ENCODE peak calls at places on chromosomes 13 and 19, in four cellular contexts. S, X, P and U are unnamed samples.

GRCh38 chr19:51808333-51808986 is 13.5 kb downstream of the FPR3 start:
- DNase-seq in S (no peak), X (peak), P (peak), U (no peak)

GRCh38 chr13:77028202-77028601 is 1.2 kb upstream of the FBXL3 start:
- DNase-seq in S (no peak), X (peak), P (no peak), U (no peak)

GRCh38 chr13:55653497-55653896 is 1487.2 kb upstream of the PRR20A start:
- DNase-seq in S (no peak), X (no peak), P (no peak), U (no peak)

GRCh38 chr13:26449063-26449848 is 108.2 kb upstream of the WASF3 start:
- DNase-seq in S (no peak), X (no peak), P (no peak), U (no peak)

GRCh38 chr13:44045179-44045562 is 165.5 kb downstream of the LACC1 start:
- DNase-seq in S (no peak), X (no peak), P (no peak), U (no peak)

GRCh38 chr13:112743451-112744305 is 53.8 kb downstream of the ATP11A start:
- DNase-seq in S (no peak), X (no peak), P (no peak), U (no peak)

GRCh38 chr13:25085125-25085742 is 10.7 kb upstream of the PABPC3 start:
- DNase-seq in S (no peak), X (peak), P (no peak), U (no peak)

GRCh38 chr19:1237027-1237659 is 662 bp downstream of the CBARP start:
- DNase-seq in S (no peak), X (no peak), P (no peak), U (no peak)

GRCh38 chr13:43390101-43390500 is 366.7 kb downstream of the DNAJC15 start:
- DNase-seq in S (no peak), X (no peak), P (peak), U (no peak)

GRCh38 chr13:113548778-113549621 is 35.6 kb upstream of the TFDP1 start:
- DNase-seq in S (no peak), X (no peak), P (no peak), U (no peak)

GRCh38 chr13:77507931-77508776 is 27.4 kb upstream of the SCEL start:
- DNase-seq in S (no peak), X (peak), P (no peak), U (no peak)

GRCh38 chr13:63490149-63490548 is 2074.5 kb upstream of the PCDH20 start:
- DNase-seq in S (no peak), X (no peak), P (no peak), U (no peak)

GRCh38 chr13:99260216-99260615 is 2.0 kb upstream of the GPR18 start:
- DNase-seq in S (no peak), X (no peak), P (no peak), U (no peak)

GRCh38 chr13:46176756-46177155 is 5.2 kb downstream of the LCP1 start:
- DNase-seq in S (no peak), X (no peak), P (no peak), U (no peak)

DNA sequence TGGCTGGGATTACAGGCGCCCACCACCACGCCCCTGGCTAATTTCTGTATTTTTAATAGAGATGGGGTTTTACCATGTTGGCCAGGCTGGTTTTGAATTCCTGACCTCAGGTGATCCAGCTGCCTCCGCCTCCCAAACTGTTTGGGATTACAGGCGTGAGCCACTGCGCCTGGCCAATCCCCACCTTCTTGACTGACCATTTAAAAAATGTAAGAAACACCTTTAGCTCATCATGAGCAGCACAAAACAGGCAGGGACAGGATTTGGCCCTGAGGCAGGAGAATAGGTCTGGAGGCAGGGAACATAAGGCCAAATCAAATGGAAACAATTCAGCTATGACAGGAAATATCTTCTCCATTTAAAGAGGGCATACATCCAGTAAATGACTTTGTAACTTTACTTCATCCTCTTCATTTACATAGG is 1.4 kb upstream of the MPV17L2 start:
- DNase-seq in S (no peak), X (no peak), P (no peak), U (no peak)
- TF ChIP-seq CTCF in S (no peak), X (no peak), P (no peak), U (no peak)

GRCh38 chr19:35350591-35350990 is 2.9 kb downstream of the FFAR1 start:
- DNase-seq in S (no peak), X (no peak), P (no peak), U (peak)

GRCh38 chr19:35349614-35350521 is 2.2 kb downstream of the FFAR1 start:
- DNase-seq in S (no peak), X (no peak), P (no peak), U (peak)

GRCh38 chr19:35347930-35348298 is 212 bp downstream of the FFAR1 start:
- DNase-seq in S (no peak), X (no peak), P (no peak), U (peak)

GRCh38 chr19:35347171-35347929 is at the start of gene FFAR1:
- DNase-seq in S (no peak), X (no peak), P (no peak), U (peak)

GRCh38 chr19:35348909-35349611 is 1.4 kb downstream of the FFAR1 start:
- DNase-seq in S (no peak), X (no peak), P (no peak), U (peak)
- TF ChIP-seq CTCF in S (no peak), X (no peak), P (no peak), U (no peak)

GRCh38 chr19:30082168-30082567 is 140.1 kb downstream of the URI1 start:
- DNase-seq in S (no peak), X (no peak), P (no peak), U (no peak)
- TF ChIP-seq CTCF in S (no peak), X (no peak), P (no peak), U (no peak)

DNA sequence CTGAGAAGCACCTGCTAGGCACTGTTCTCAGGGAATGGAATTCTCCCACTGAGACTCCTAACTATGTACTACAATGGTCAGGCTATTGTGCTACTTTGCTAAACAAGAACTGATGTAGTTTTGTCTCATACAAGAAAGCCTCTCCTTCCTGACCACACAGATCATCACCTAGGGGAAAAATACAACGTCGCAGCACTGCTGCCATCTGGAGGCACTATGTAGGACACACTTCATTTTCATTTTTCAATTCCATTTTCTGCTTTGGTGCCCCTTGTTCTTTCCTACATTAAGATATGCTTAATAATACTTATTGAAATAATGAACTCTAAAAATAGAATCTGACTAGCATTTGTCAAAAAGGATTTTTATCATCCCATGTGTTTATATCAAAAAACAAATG is 21.1 kb downstream of the PROSER1 start:
- DNase-seq in S (no peak), X (peak), P (no peak), U (no peak)
- TF ChIP-seq CTCF in S (peak), X (peak), P (peak), U (peak)

GRCh38 chr19:5966941-5967340 is 11.0 kb downstream of the RANBP3 start:
- DNase-seq in S (no peak), X (no peak), P (no peak), U (no peak)

GRCh38 chr19:5968431-5969373 is 9.2 kb downstream of the RANBP3 start:
- DNase-seq in S (no peak), X (no peak), P (no peak), U (no peak)

GRCh38 chr19:5967994-5968430 is 9.9 kb downstream of the RANBP3 start:
- DNase-seq in S (peak), X (peak), P (peak), U (peak)

GRCh38 chr19:5966215-5966614 is 11.7 kb downstream of the RANBP3 start:
- DNase-seq in S (no peak), X (peak), P (no peak), U (no peak)

DNA sequence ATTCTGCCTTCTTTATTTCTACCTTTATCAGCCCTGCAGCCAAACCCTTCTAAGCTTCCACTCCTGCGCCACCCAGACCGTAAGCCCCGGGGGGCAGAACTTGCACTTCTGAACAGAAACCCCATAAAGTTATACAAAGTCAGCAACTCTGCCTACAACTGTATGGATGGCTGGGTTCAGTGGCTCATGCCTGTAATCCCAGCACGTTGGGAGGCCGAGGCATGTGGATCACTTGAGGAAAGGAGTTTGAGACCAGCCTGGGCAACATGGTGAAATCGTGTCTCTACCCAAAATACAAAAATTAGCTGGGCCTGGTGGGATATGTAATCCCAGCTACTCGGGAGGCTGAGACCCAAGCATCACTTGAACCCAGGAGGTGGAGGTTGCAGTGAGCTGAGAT is 10.4 kb downstream of the RANBP3 start:
- DNase-seq in S (no peak), X (no peak), P (no peak), U (no peak)
- TF ChIP-seq CTCF in S (no peak), X (no peak), P (no peak), U (no peak)

DNA sequence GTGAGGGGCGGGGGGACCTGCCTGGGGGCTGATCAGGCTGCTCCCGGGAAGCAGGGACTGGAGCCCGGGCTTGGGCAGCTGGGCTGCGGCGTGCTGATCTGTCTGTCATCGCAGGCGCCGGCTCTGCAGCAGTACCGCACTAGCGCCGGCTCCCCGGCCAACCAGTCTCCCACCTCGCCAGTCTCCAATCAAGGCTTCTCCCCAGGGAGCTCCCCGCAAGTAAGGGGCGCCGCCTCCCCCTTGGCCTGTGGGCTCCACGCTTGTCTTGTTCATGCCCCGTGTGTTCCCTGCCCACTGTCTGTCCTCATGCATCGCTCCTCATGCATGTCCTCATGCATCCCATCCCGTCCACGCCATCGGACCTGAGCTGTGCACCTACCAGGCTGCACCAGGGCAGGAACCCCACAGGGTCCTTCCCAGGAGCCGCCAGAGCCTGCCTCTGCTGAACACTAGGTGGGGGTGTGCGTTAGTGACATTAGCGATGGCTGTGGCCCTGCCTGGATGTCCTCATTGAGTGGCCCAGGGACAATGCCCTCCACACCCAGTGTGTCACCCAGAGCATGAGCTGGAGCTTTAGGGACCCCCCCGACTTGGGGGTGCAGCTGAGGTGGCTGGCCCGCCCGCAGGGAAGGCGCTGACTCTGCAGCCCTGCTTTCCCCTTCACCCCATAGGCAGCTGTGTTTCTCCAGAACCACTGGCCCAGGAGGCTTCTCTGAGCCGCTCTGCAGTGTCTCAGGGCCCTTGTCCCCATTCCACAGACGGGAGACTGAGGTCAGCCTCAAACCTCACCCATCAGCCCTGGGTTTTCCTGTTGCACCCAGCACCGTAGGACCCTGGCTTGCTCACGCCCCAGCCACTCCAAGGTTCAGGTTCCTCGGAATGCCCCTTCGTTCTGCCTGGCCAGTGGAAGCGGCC is 19.5 kb downstream of the COMP start:
- DNase-seq in S (no peak), X (no peak), P (no peak), U (no peak)
- TF ChIP-seq CTCF in S (peak), X (peak), P (no peak), U (no peak)

GRCh38 chr13:93249918-93250306 is 23.3 kb downstream of the GPC6 start:
- DNase-seq in S (no peak), X (no peak), P (no peak), U (no peak)

GRCh38 chr13:93244918-93245280 is 18.3 kb downstream of the GPC6 start:
- DNase-seq in S (no peak), X (peak), P (no peak), U (no peak)

GRCh38 chr13:93246069-93246468 is 19.5 kb downstream of the GPC6 start:
- DNase-seq in S (no peak), X (no peak), P (no peak), U (no peak)

GRCh38 chr13:93249259-93249917 is 22.8 kb downstream of the GPC6 start:
- DNase-seq in S (no peak), X (peak), P (no peak), U (no peak)

DNA sequence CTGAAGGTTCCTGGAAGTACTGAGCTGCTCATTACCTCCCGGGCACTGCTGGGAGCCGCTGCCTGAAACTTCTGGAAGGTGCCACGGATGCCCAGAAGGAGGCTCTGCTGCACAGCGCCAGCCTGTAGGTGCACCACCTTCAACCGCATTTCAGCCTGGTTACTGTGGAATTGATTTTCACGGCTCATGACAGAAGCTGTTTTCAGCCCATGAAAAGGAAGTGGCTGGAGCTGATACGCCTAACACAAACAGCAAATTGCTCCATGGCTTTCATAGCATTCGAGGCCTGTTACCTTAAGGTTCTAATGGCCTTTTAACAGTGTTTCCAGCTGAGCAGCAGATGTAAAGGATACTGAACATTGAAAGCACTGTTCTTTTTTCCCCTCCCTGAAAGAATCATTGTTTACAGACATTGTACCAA is 22.0 kb downstream of the GPC6 start:
- DNase-seq in S (peak), X (peak), P (no peak), U (no peak)
- TF ChIP-seq CTCF in S (peak), X (peak), P (no peak), U (no peak)

GRCh38 chr19:38264486-38265212 is at the start of gene SPINT2:
- DNase-seq in S (peak), X (no peak), P (no peak), U (no peak)
- TF ChIP-seq CTCF in S (no peak), X (no peak), P (no peak), U (no peak)